ENCODE peak calls at places on chromosomes 7 and 10, in five cellular contexts. G, Q, T, Z and F are unnamed samples.

GRCh38 chr7:95596183-95597135 is at the start of gene PDK4:
- DNase-seq in Z (no peak), G (peak; percentile 97), T (peak; percentile 98), Q (peak; percentile 80), F (peak; percentile 87)

GRCh38 chr10:131453772-131454634 is 142.5 kb upstream of the TCERG1L start:
- DNase-seq in G (peak; percentile 85), Q (peak; percentile 84), Z (no peak), T (no peak), F (peak; percentile 51)

GRCh38 chr7:17497549-17498193 is 199.2 kb downstream of the AHR start:
- DNase-seq in Z (no peak), Q (peak; percentile 23), T (no peak), G (no peak), F (no peak)

GRCh38 chr10:10960534-10960933 is 57.1 kb upstream of the CELF2 start:
- DNase-seq in G (no peak), Z (no peak), T (no peak), Q (no peak), F (no peak)

GRCh38 chr10:86779267-86780017 is 23.0 kb downstream of the BMPR1A start:
- DNase-seq in Q (no peak), T (no peak), G (no peak), Z (no peak), F (no peak)

GRCh38 chr10:2980791-2981360 is 86.5 kb upstream of the PFKP start:
- DNase-seq in G (no peak), T (no peak), Z (no peak), Q (no peak), F (no peak)

GRCh38 chr7:70417061-70417655 is 714.8 kb upstream of the GALNT17 start:
- DNase-seq in G (no peak), T (no peak), Z (no peak), Q (peak; percentile 64), F (peak; percentile 72)

GRCh38 chr7:70787772-70788171 is 344.2 kb upstream of the GALNT17 start:
- DNase-seq in G (no peak), Z (no peak), T (no peak), Q (no peak), F (no peak)

GRCh38 chr7:158061031-158061630 is 526.5 kb downstream of the PTPRN2 start:
- DNase-seq in T (no peak), Z (no peak), Q (no peak), G (no peak), F (no peak)

GRCh38 chr7:2724453-2725177 is 36.6 kb downstream of the AMZ1 start:
- DNase-seq in T (no peak), Q (no peak), Z (no peak), G (peak; percentile 56), F (no peak)

DNA sequence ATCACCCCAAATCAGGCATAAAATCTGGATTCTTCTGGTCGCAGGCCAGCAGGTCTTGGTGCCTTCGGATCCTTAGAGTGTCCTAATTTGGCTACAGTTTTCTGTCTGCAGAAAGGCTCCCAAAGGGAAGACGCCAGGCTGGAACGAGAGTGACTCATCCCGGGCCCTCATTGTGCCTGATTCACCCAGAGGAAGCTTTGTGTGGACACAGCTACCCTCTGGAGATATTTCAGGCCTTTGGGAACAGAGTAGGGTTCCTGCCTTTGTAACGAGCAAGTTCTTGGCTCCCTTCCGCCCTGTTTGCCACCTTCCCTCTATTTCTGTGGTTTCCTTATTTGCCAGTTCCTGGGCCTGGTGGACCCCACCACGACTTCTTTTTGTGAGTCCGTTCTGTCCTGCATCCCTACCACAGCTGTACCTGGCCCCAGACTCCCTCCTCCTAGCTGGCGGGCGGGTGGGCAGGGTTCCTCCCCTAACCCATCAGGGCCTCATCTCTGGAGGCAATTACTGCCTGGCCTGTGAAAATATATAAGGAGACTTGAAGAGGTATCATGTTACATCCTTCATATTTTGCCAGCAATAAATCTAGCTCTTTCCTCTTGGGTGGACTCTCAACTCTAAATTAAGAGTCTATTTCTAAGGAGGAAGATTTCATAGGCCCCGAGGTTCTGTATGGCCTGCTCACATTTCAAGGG is 219.1 kb upstream of the ZNF32 start:
- DNase-seq in G (no peak), T (no peak), Z (no peak), Q (no peak), F (no peak)
- H3K27ac ChIP-seq in G (no peak overlapping the region), T (no peak overlapping the region), Z (peak overlapping the region; percentile 87), Q (no peak overlapping the region), F (no peak overlapping the region)

GRCh38 chr10:13991353-13991752 is 339.4 kb downstream of the FRMD4A start:
- DNase-seq in G (no peak), Q (no peak), T (peak; percentile 57), Z (no peak), F (no peak)
- H3K27ac ChIP-seq in G (peak overlapping the region; percentile 71), Q (no peak overlapping the region), T (peak overlapping the region; percentile 81), Z (peak overlapping the region; percentile 52), F (no peak overlapping the region)

GRCh38 chr7:67654622-67655021 is 658.0 kb downstream of the TYW1 start:
- DNase-seq in Z (no peak), T (no peak), G (no peak), Q (no peak), F (no peak)

GRCh38 chr7:67659066-67659465 is 662.4 kb downstream of the TYW1 start:
- DNase-seq in Q (no peak), T (no peak), Z (no peak), G (no peak), F (no peak)

GRCh38 chr7:67653856-67654442 is 657.3 kb downstream of the TYW1 start:
- DNase-seq in G (no peak), T (no peak), Q (no peak), Z (no peak), F (peak; percentile 6)
- H3K27ac ChIP-seq in G (no peak overlapping the region), T (no peak overlapping the region), Q (no peak overlapping the region), Z (no peak overlapping the region), F (no peak overlapping the region)

GRCh38 chr7:18667466-18667865 is 171.9 kb downstream of the HDAC9 start:
- DNase-seq in G (no peak), Q (peak; percentile 38), T (no peak), Z (peak; percentile 47), F (no peak)
- H3K27ac ChIP-seq in G (no peak overlapping the region), Q (no peak overlapping the region), T (no peak overlapping the region), Z (no peak overlapping the region), F (no peak overlapping the region)

DNA sequence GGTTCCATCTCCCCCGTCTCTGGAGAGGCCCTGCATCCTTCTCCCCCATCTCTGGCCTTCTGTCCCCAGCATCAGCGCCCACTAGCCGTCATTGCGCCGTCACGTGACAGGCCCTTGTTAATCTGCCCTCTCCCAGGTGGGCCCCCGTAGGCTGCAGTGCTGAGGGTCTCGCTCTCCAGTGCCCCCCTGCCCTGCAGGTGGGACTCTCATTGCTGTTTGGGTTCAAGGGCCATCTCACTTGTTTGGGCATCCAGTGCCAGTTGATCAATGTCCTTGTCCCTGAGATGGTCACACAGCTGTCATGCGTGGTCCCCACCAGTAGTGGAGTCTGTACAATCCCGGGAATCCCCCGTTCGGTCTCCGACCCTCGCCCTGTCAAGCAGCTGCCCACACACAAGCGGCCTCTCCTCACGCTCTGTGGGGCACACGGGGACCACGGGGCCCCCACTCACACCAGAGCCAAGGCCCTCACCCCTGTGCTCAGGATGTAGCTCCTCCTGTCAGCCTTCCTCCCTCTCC is 114.0 kb downstream of the INPP5A start:
- DNase-seq in Q (no peak), Z (no peak), G (peak; percentile 72), T (no peak), F (no peak)
- H3K27ac ChIP-seq in Q (no peak overlapping the region), Z (no peak overlapping the region), G (no peak overlapping the region), T (no peak overlapping the region), F (peak overlapping the region; percentile 73)

DNA sequence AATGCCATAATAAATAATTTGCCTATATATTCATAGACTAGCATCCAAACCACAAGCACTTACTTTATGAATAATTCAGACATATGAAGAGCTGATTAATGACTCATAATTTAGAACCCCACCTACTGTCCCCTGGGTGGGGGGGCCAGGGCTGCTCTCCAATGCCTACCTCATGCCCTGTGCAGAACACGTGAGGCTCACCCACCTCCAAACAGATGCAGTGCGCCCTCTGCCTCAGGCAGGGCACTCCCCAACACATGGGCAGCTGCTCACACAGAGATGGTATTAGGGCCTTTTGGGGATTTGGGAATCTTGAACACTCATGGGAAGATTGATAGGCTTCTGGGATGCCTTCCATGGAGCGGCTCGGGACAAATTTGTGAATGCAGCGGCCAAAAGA is 75.1 kb upstream of the INSIG1 start:
- DNase-seq in G (peak; percentile 28), T (no peak), Z (no peak), Q (no peak), F (no peak)
- H3K27ac ChIP-seq in G (no peak overlapping the region), T (no peak overlapping the region), Z (no peak overlapping the region), Q (no peak overlapping the region), F (no peak overlapping the region)

GRCh38 chr7:143518941-143519340 is 41.3 kb downstream of the TAS2R41 start:
- DNase-seq in T (no peak), Z (no peak), G (no peak), Q (no peak), F (no peak)
- H3K27ac ChIP-seq in T (no peak overlapping the region), Z (no peak overlapping the region), G (no peak overlapping the region), Q (no peak overlapping the region), F (no peak overlapping the region)

DNA sequence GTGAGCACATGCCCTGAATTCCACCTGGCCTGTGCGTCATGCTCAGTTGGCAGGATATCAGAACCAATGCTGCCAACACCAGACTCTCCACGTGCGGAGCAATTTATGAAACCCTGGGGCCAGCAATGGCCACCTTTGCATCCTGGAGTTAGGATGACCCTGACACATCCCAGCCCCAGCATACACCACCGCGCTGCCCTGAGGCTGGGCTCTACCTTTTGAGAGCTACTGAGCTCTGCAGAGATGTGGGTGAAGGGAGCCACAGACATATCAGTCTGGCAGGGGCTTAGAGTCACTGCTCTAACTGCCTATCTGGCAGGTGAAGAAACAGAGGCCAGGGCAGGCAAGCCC is 41.9 kb downstream of the SYPL1 start:
- DNase-seq in Z (no peak), Q (no peak), T (peak; percentile 83), G (no peak), F (no peak)
- H3K27ac ChIP-seq in Z (no peak overlapping the region), Q (no peak overlapping the region), T (peak overlapping the region; percentile 89), G (no peak overlapping the region), F (no peak overlapping the region)